ENCODE peak calls at places on chromosomes 11 and 22, in four cellular contexts. C, E, B and U are unnamed samples.

GRCh38 chr11:35623708-35624168 is 5.5 kb downstream of the FJX1 start:
- DNase-seq in C (no peak), E (no peak), B (no peak), U (no peak)

GRCh38 chr22:24510694-24511625 is 15.8 kb downstream of the UPB1 start:
- DNase-seq in C (no peak), E (peak), B (peak), U (no peak)

GRCh38 chr11:60594998-60595637 is 79.9 kb downstream of the MS4A13 start:
- DNase-seq in C (no peak), E (no peak), B (no peak), U (no peak)

GRCh38 chr11:123062158-123062891 is 389 bp upstream of the HSPA8 start:
- DNase-seq in C (peak), E (peak), B (peak), U (peak)

GRCh38 chr11:2268911-2269600 is 1.3 kb downstream of the ASCL2 start:
- DNase-seq in C (peak), E (peak), B (peak), U (no peak)

GRCh38 chr11:96082002-96082899 is 158.3 kb upstream of the MTMR2 start:
- DNase-seq in C (no peak), E (peak), B (peak), U (no peak)

GRCh38 chr11:60241786-60242185 is 1.2 kb downstream of the MS4A4E start:
- DNase-seq in C (no peak), E (no peak), B (no peak), U (no peak)

GRCh38 chr11:110710520-110711381 is 1.5 kb downstream of the ARHGAP20 start:
- DNase-seq in C (peak), E (peak), B (no peak), U (no peak)

GRCh38 chr11:66322732-66323427 is 6.0 kb upstream of the CD248 start:
- DNase-seq in C (no peak), E (no peak), B (no peak), U (no peak)

GRCh38 chr11:10328314-10329090 is 23.6 kb downstream of the ADM start:
- DNase-seq in C (no peak), E (no peak), B (no peak), U (no peak)
- TF ChIP-seq FOXK2 in C (no peak), E (no peak), B (no peak), U (no peak)

DNA sequence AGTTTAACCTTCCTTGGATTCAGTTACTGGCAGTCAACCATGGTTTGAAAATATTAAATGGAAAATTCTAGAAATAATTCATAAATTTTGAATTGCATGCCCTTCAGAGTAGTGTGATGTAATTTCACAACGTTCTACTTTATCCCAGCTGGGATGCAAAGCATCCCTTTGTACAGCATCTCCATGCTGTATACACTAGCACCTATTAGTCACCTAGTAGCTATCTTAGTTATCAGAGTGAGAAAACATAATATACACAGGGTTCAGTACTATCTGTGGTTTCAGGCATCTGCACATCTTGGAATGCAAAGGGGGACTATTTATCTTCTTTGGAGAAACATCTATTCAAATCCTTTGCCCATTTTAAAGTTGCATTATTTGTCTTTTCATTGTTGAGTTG is 30.8 kb downstream of the CBL start:
- DNase-seq in C (no peak), E (no peak), B (no peak), U (no peak)
- TF ChIP-seq FOXK2 in C (no peak), E (no peak), B (no peak), U (no peak)

GRCh38 chr11:86803136-86803535 is 2.8 kb downstream of the PRSS23 start:
- DNase-seq in C (no peak), E (no peak), B (no peak), U (no peak)

GRCh38 chr11:86802146-86802545 is 1.8 kb downstream of the PRSS23 start:
- DNase-seq in C (no peak), E (no peak), B (no peak), U (no peak)

GRCh38 chr11:86803641-86804040 is 3.3 kb downstream of the PRSS23 start:
- DNase-seq in C (no peak), E (no peak), B (no peak), U (no peak)

GRCh38 chr11:86800956-86801264 is 568 bp downstream of the PRSS23 start:
- DNase-seq in C (no peak), E (no peak), B (no peak), U (no peak)

DNA sequence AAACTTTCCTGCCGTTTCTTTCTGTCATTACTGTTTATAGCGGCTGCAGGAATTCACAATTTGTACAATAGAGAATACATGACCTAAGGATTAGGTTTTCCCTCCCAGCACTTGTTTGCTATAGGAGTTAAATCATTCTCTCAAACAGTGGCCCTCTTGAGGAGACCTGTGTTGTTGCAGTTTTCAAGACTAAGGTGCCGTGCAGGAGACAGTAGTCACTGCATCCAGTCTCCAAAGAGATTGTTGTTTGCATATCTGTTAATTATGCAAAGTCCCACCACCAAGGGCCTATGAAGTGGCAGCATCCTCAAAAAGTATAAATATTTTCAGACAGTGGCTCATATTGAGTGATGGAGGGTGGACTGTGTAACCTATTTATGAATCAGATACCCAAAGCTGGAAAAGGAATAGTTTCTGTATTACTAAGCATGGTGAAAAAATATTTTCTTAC is 2.3 kb downstream of the PRSS23 start:
- DNase-seq in C (peak), E (peak), B (peak), U (no peak)
- TF ChIP-seq FOXK2 in C (no peak), E (no peak), B (no peak), U (no peak)

DNA sequence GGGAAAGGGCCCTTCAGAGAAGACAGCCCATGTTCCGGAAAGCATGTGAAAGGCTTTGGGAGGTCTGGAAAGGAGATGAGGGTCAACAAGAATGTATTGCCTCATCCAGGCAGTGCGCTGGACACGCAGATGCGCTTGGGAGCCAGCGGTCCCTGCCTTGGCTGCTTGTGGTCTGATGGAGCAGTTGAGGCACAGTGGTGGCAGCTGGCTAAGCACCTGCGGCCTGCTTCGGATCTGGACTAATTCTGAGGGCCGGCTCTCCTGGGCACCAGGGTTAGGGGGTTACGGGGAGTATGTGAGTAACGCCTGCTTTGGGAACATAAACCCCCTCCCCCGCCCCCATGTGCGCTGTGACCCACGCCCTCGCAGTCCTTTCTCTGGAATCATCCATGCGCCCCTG is 4.6 kb upstream of the TM7SF2 start:
- DNase-seq in C (no peak), E (no peak), B (no peak), U (no peak)
- TF ChIP-seq FOXK2 in C (no peak), E (no peak), B (no peak), U (no peak)

DNA sequence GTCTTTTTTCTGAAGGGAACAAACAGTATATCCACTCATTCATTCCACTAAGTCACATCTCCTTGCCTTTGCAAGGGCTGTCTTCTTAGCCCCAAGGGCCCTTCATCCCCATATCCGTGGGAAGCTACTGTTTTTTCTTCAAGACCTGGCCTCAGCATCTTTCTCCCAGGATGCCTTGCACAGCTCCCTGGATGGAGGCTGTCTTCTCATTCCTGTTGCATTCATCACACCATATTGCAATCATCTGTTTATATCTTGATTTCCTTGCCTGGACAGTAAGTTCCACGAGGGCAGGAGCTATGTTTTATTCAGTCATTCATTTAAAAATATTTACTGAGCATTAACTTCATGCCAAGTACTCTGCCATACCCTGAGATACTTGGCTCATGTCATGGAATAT is 29.3 kb upstream of the NECTIN1 start:
- DNase-seq in C (no peak), E (no peak), B (no peak), U (no peak)
- TF ChIP-seq FOXK2 in C (no peak), E (no peak), B (no peak), U (no peak)

GRCh38 chr11:84721561-84721961 is 905.6 kb downstream of the DLG2 start:
- DNase-seq in C (no peak), E (no peak), B (no peak), U (no peak)
- TF ChIP-seq FOXK2 in C (no peak), E (no peak), B (no peak), U (no peak)

DNA sequence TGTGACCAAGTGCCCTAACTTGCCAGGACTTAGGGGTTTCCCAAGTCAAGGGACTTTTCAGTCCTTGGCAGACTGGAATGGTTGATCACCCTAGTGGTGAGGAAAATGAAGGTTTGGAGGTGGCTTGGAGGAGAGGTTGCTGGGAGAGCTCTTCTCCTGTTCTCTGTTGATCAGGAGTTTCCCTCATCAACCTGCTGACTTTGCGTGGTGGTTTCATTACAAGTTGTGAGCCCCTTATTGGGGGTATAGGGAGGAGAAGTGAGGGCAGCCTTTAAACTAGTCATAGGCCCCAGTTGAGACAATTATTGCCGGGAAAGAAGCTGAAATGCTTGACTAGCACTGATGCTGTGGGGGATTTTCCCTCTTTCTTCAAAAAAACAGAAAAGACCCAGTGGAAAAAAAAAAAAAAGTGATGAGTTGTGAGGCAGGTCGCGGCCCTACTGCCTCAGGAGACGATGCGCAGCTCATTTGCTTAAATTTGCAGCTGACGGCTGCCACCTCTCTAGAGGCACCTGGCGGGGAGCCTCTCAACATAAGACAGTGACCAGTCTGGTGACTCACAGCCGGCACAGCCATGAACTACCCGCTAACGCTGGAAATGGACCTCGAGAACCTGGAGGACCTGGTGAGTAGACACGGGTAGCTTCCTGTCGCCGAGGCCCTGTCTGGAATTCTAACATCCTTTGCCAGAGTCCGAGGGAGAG is at the start of gene CXCR5:
- DNase-seq in C (no peak), E (no peak), B (no peak), U (no peak)
- TF ChIP-seq FOXK2 in C (no peak), E (no peak), B (no peak), U (no peak)

GRCh38 chr11:27395556-27396258 is 32.7 kb upstream of the CCDC34 start:
- DNase-seq in C (peak), E (peak), B (no peak), U (no peak)
- TF ChIP-seq FOXK2 in C (peak), E (peak), B (no peak), U (no peak)

DNA sequence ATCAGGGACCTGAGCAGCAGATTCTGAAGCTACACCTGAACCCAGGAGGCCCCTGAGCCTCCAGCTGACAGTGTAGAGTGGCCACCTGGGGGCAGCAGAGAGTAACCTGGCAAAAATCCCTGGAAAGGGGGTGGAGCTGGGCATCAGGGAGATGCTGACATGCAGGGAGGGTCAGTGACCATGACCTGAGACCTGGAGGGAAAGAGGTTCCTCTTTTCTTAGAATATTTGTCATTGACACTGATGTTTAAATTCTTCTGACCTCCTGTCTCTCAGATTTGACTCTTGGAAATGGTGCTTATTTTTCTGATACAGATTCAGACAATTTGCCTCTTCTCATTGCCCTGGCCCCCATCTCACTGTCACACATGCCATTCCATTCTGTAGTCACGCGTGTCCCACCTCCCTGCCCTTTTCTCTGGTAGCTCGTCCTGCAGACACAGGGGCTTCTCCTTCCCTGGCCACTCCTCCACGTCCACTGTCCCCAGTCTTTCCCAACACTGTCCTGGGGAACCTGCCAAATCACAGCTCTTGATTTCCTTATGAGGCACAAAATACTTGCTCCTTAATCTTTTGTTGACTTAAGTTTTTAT is 117.2 kb upstream of the IGLL5 start:
- DNase-seq in C (peak), E (peak), B (peak), U (no peak)
- TF ChIP-seq FOXK2 in C (no peak), E (no peak), B (no peak), U (no peak)

GRCh38 chr22:39967103-39967829 is 7.1 kb downstream of the TMA7B start:
- DNase-seq in C (no peak), E (no peak), B (no peak), U (no peak)
- TF ChIP-seq FOXK2 in C (no peak), E (no peak), B (no peak), U (no peak)